ENCODE peak calls at places on chromosomes 3 and 15, in ten cellular contexts. A is right atrium auricular region, H is fibroblast of lung, L is suprapubic skin, U is colonic mucosa, Y is OCI-LY7, Q is upper lobe of left lung, X is MCF 10A, F is bronchial epithelial cell, G is endothelial cell. O is an unnamed sample.
A peak's percentile ranks its signal among the peaks of the same experiment; 100 is the strongest.

GRCh38 chr3:71163216-71163918 is 420.2 kb downstream of the FOXP1 start:
- DNase-seq in A (no peak), H (no peak), L (no peak), U (no peak), Y (no peak), Q (no peak), X (no peak), F (no peak), G (no peak), O (no peak)

GRCh38 chr3:38165722-38166387 is 518 bp downstream of the OXSR1 start:
- DNase-seq in A (no peak), H (no peak), L (peak; percentile 84), U (peak; percentile 67), Y (peak; percentile 29), Q (no peak), X (peak; percentile 51), F (no peak), G (no peak), O (peak; percentile 90)

GRCh38 chr3:188914556-188914955 is 257.2 kb upstream of the TPRG1 start:
- DNase-seq in A (no peak), H (peak; percentile 74), L (no peak), U (no peak), Y (no peak), Q (no peak), X (no peak), F (peak; percentile 8), G (no peak), O (no peak)

GRCh38 chr3:79019137-79019923 is 748.5 kb downstream of the ROBO1 start:
- DNase-seq in A (peak; percentile 84), H (peak; percentile 93), L (peak; percentile 84), U (peak; percentile 70), Y (no peak), Q (peak; percentile 82), X (peak; percentile 95), F (peak; percentile 86), G (peak; percentile 70), O (peak; percentile 96)

GRCh38 chr3:151226088-151226563 is 23.1 kb upstream of the GPR171 start:
- DNase-seq in A (no peak), H (peak; percentile 72), L (no peak), U (no peak), Y (no peak), Q (no peak), X (peak; percentile 89), F (peak; percentile 97), G (no peak), O (no peak)

GRCh38 chr15:57919754-57920153 is 145.8 kb downstream of the ALDH1A2 start:
- DNase-seq in A (no peak), H (no peak), L (no peak), U (no peak), Y (no peak), Q (no peak), X (peak; percentile 11), F (peak; percentile 24), G (no peak), O (no peak)

GRCh38 chr3:46978985-46979944 is at the start of gene NBEAL2:
- DNase-seq in A (peak; percentile 96), H (peak; percentile 88), L (peak; percentile 98), U (peak; percentile 98), Y (peak; percentile 96), Q (peak; percentile 98), X (peak; percentile 93), F (peak; percentile 82), G (peak; percentile 92), O (peak; percentile 99)

GRCh38 chr15:76663529-76663928 is 241.6 kb downstream of the SCAPER start:
- DNase-seq in A (no peak), H (no peak), L (no peak), U (no peak), Y (peak; percentile 35), Q (no peak), X (no peak), F (no peak), G (no peak), O (no peak)

GRCh38 chr3:87052499-87053260 is 61.7 kb upstream of the VGLL3 start:
- DNase-seq in A (no peak), H (no peak), L (no peak), U (no peak), Y (no peak), Q (peak; percentile 78), X (no peak), F (no peak), G (no peak), O (peak; percentile 90)

DNA sequence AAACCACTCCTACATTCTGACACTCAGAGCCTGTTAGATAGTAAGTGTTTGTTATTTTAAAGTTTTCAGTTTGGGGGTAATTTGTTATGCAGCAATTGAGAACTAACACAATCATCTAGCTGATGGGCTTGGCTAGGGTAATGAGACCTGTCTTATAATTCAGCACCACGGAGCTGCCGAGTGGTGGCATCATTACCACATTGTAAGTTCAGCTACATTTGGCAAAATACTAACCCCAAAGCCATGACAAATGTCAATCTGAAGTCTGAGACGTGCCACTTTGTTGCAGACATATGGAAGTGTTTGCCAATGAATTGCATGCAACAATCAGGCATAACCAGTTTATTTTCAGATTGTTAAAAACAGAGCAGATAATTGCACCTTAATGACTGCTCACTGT is 52.7 kb downstream of the KLHL6 start:
- DNase-seq in A (no peak), H (peak; percentile 40), L (peak; percentile 8), U (no peak), Y (no peak), Q (no peak), X (peak; percentile 27), F (no peak), G (no peak), O (no peak)
- TF ChIP-seq CTCF in A (no peak), H (peak; percentile 46), L (no peak), U (no peak), Y (no peak), Q (no peak), X (peak; percentile 34), F (no peak), G (no peak), O (peak; percentile 64)

DNA sequence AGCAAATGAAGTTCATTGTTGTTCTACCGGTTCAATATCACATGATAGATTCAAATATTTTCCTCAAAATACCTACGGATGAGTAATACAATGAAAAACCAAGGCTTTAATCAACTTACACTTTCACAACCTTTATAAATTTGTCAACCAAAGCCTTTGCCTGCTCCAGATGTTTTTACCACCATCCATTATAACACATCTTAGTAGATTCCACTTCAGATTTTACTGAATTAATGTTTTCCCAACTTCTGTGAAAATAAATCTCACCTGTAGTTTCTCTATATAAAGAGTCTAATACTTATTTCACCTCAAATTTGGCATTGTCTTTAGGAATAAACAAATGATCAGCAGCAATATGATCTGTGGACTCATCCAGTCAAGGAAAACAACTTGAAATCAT is 131.1 kb downstream of the ZNF280D start:
- DNase-seq in A (no peak), H (no peak), L (no peak), U (no peak), Y (peak; percentile 50), Q (no peak), X (no peak), F (no peak), G (no peak), O (no peak)
- TF ChIP-seq CTCF in A (no peak), H (no peak), L (no peak), U (no peak), Y (no peak), Q (no peak), X (no peak), F (no peak), G (no peak), O (no peak)

GRCh38 chr15:42190370-42190769 is 17.7 kb downstream of the VPS39 start:
- DNase-seq in A (no peak), H (no peak), L (no peak), U (no peak), Y (no peak), Q (no peak), X (no peak), F (no peak), G (no peak), O (no peak)

GRCh38 chr15:42184313-42184712 is 23.8 kb downstream of the VPS39 start:
- DNase-seq in A (no peak), H (no peak), L (no peak), U (no peak), Y (no peak), Q (no peak), X (no peak), F (no peak), G (no peak), O (no peak)

GRCh38 chr15:42182976-42183375 is 25.1 kb downstream of the VPS39 start:
- DNase-seq in A (no peak), H (no peak), L (no peak), U (no peak), Y (no peak), Q (no peak), X (no peak), F (no peak), G (no peak), O (no peak)

GRCh38 chr15:42182328-42182901 is 25.7 kb downstream of the VPS39 start:
- DNase-seq in A (no peak), H (peak; percentile 6), L (no peak), U (no peak), Y (no peak), Q (no peak), X (no peak), F (no peak), G (no peak), O (no peak)

GRCh38 chr15:42184736-42185135 is 23.4 kb downstream of the VPS39 start:
- DNase-seq in A (no peak), H (no peak), L (no peak), U (no peak), Y (no peak), Q (no peak), X (no peak), F (no peak), G (no peak), O (no peak)
- TF ChIP-seq CTCF in A (no peak), H (no peak), L (no peak), U (no peak), Y (no peak), Q (no peak), X (no peak), F (no peak), G (no peak), O (no peak)

GRCh38 chr3:159805411-159805772 is 183.2 kb upstream of the IL12A start:
- DNase-seq in A (no peak), H (no peak), L (no peak), U (no peak), Y (no peak), Q (no peak), X (no peak), F (no peak), G (no peak), O (no peak)
- TF ChIP-seq CTCF in A (no peak), H (no peak), L (no peak), U (no peak), Y (no peak), Q (no peak), X (no peak), F (no peak), G (peak; percentile 1), O (peak; percentile 31)

GRCh38 chr3:23800731-23801130 is 5.0 kb upstream of the UBE2E1 start:
- DNase-seq in A (no peak), H (peak; percentile 65), L (no peak), U (no peak), Y (peak; percentile 69), Q (no peak), X (no peak), F (peak; percentile 30), G (no peak), O (no peak)
- TF ChIP-seq CTCF in A (no peak), H (peak; percentile 34), L (no peak), U (no peak), Y (peak; percentile 72), Q (peak; percentile 18), X (no peak), F (no peak), G (no peak), O (peak; percentile 76)